ENCODE peak calls at places on chromosomes 1 and 21, in nine cellular contexts. J is MM.1S, N is cardiac fibroblast, T is PC-3, M is nephron progenitor cell, E is foreskin fibroblast, Q is GM10248, F is choroid plexus epithelial cell, X is uterus. Y is an unnamed sample.

GRCh38 chr1:229098361-229098760 is 172.6 kb upstream of the RAB4A start:
- DNase-seq in T (no peak), F (no peak), Q (no peak), J (no peak), X (no peak), M (no peak), N (no peak), E (no peak), Y (no peak)

GRCh38 chr1:182602945-182603645 is 1.1 kb downstream of the RGS16 start:
- DNase-seq in F (no peak), Q (no peak), X (no peak), M (no peak), J (no peak), N (no peak), T (no peak), E (no peak), Y (no peak)

GRCh38 chr1:177311111-177311510 is 140.4 kb downstream of the BRINP2 start:
- DNase-seq in E (no peak), Q (no peak), F (no peak), M (no peak), N (no peak), X (no peak), J (no peak), T (no peak), Y (no peak)

GRCh38 chr21:34186119-34186719 is 112.8 kb downstream of the MRPS6 start:
- DNase-seq in J (no peak), E (no peak), X (no peak), N (no peak), M (no peak), T (no peak), Q (no peak), F (no peak), Y (no peak)

GRCh38 chr1:64923294-64923718 is 43.0 kb downstream of the JAK1 start:
- DNase-seq in M (no peak), X (no peak), T (peak; percentile 50), E (no peak), Q (no peak), N (peak; percentile 53), F (no peak), J (no peak), Y (peak; percentile 46)

GRCh38 chr1:156346636-156347035 is 8.3 kb downstream of the TSACC start:
- DNase-seq in F (no peak), Q (no peak), N (peak; percentile 39), X (no peak), M (no peak), T (no peak), E (peak; percentile 76), J (no peak), Y (no peak)

GRCh38 chr1:52970149-52970548 is 43.1 kb downstream of the SCP2 start:
- DNase-seq in N (peak; percentile 34), M (no peak), E (peak; percentile 2), X (no peak), F (peak; percentile 48), J (no peak), T (no peak), Q (no peak), Y (no peak)

GRCh38 chr1:216045400-216045799 is 377.8 kb downstream of the USH2A start:
- DNase-seq in J (no peak), N (peak; percentile 3), F (peak; percentile 59), E (peak; percentile 18), T (peak; percentile 45), Q (no peak), M (no peak), X (no peak), Y (no peak)

GRCh38 chr1:45386219-45386618 is 46.0 kb upstream of the MUTYH start:
- DNase-seq in T (no peak), E (no peak), J (no peak), Q (no peak), M (no peak), N (no peak), X (no peak), F (no peak), Y (no peak)

GRCh38 chr1:113247355-113247754 is 143.0 kb upstream of the MAGI3 start:
- DNase-seq in F (no peak), X (no peak), M (no peak), Q (no peak), T (peak; percentile 8), J (no peak), N (no peak), E (no peak), Y (no peak)

GRCh38 chr21:36236052-36236730 is 79.6 kb downstream of the DOP1B start:
- DNase-seq in M (no peak), X (no peak), Q (no peak), N (no peak), T (no peak), J (no peak), E (no peak), F (no peak), Y (no peak)

GRCh38 chr1:198584163-198584562 is 43.7 kb upstream of the ATP6V1G3 start:
- DNase-seq in Q (no peak), T (no peak), N (no peak), M (no peak), F (no peak), E (no peak), J (no peak), X (no peak), Y (no peak)

GRCh38 chr1:222914861-222915632 is 100.2 kb downstream of the DISP1 start:
- DNase-seq in F (peak; percentile 86), T (peak; percentile 92), J (no peak), X (no peak), M (no peak), Q (no peak), E (peak; percentile 83), N (peak; percentile 91), Y (no peak)

GRCh38 chr1:229758101-229759036 is 132.3 kb downstream of the URB2 start:
- DNase-seq in N (no peak), J (no peak), T (peak; percentile 39), Q (no peak), X (no peak), M (no peak), E (peak; percentile 8), F (no peak), Y (no peak)

DNA sequence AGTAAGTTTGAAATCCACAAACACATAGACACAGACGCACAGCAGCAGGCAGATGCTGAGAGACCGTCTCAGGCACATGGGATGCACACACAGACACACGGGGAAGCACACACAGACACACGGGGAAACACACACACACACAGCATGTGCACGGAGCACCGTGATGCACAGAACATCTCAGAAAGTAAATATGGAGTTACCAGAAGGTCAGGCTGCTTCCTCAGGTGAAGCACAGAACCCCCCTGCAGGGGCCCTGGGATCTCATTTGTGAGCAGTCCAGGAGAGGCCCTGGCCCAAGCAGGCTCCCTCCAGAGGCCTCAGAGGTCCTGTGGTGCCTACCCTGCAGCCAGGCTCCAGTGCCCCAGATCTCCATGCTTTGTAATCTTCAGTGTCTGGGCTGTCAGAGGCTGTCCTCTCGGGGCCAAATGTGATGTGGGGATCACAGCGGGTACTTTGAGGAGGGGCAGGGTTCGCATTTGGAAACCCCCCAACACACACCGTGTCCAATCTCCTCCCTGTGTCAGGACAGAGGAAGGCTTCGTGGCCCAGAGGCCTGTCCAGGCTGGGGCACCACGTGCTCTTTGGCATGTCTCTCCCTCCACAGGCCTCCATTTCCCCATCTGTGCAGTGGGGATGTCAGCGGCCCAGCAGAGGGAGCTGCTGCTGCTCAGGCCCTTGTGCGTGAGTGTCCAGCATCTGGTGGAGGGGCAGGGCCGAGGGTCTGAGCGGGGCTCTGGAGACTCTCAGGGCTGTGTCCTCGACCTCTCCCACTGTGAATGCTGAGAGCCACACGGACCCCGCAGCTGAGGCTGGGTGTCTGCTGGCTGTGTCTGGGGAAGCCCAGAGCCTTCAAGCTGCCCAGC is 23.0 kb upstream of the PRSS38 start:
- DNase-seq in Q (no peak), X (no peak), M (no peak), J (no peak), N (no peak), E (no peak), T (no peak), F (no peak), Y (no peak)
- TF ChIP-seq CTCF in Q (no peak), X (no peak), M (no peak), J (no peak), N (no peak), E (no peak), T (peak; percentile 62), F (peak; percentile 25), Y (no peak)

GRCh38 chr1:207649865-207650580 is 5.1 kb downstream of the CR1L start:
- DNase-seq in E (no peak), X (no peak), J (no peak), F (no peak), Q (no peak), T (no peak), N (no peak), M (no peak), Y (no peak)
- TF ChIP-seq CTCF in E (no peak), X (no peak), J (no peak), F (no peak), Q (no peak), T (no peak), N (no peak), M (no peak), Y (no peak)

GRCh38 chr1:37020653-37021277 is 13.6 kb downstream of the GRIK3 start:
- DNase-seq in Q (no peak), F (peak; percentile 1), M (peak; percentile 91), E (no peak), J (peak; percentile 24), N (no peak), T (peak; percentile 4), X (no peak), Y (no peak)
- TF ChIP-seq CTCF in Q (no peak), F (no peak), M (no peak), E (no peak), J (peak; percentile 30), N (no peak), T (peak; percentile 19), X (no peak), Y (no peak)

GRCh38 chr1:99180915-99181314 is 83.4 kb upstream of the PLPPR4 start:
- DNase-seq in M (no peak), Q (no peak), T (no peak), F (no peak), E (no peak), N (no peak), J (no peak), X (no peak), Y (no peak)

GRCh38 chr1:99173900-99174299 is 90.4 kb upstream of the PLPPR4 start:
- DNase-seq in E (no peak), T (peak; percentile 54), N (no peak), F (no peak), J (no peak), M (no peak), X (no peak), Q (no peak), Y (no peak)

GRCh38 chr1:99180343-99180808 is 83.9 kb upstream of the PLPPR4 start:
- DNase-seq in X (peak; percentile 69), Q (peak; percentile 45), F (peak; percentile 86), M (peak; percentile 75), T (peak; percentile 90), N (peak; percentile 89), E (peak; percentile 50), J (peak; percentile 61), Y (no peak)

GRCh38 chr1:99176753-99177152 is 87.5 kb upstream of the PLPPR4 start:
- DNase-seq in X (no peak), J (no peak), E (no peak), T (peak; percentile 11), Q (no peak), M (no peak), F (peak; percentile 1), N (peak; percentile 14), Y (no peak)

DNA sequence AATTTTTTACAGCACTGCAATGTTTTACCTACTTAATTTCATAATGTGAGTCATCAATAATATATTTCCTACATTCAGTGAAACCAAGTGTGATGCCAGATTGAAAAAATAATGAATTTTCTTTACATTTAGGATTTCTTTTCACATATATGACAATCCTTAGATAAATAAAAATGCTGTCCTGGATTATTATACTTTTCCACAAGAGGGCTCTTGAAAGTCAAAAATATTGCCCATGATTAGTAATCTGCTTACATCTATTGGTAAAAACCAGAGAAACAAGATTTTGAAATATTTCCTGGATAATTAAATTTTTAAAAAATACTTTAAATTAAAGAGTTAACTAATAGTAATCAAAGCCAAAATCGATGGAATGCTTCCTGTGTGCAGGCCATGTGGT is 86.8 kb upstream of the PLPPR4 start:
- DNase-seq in E (no peak), T (peak; percentile 57), X (no peak), Q (no peak), J (no peak), F (peak; percentile 10), M (no peak), N (peak; percentile 12), Y (no peak)
- TF ChIP-seq CTCF in E (no peak), T (peak; percentile 65), X (no peak), Q (no peak), J (no peak), F (peak; percentile 14), M (no peak), N (no peak), Y (no peak)